ENCODE peak calls at places on chromosomes 6 and 20, in nine cellular contexts. Z is foreskin fibroblast, J is aorta, P is PC-3, E is iris pigment epithelial cell, V is endodermal cell, X is caudate nucleus, I is H4, U is AG08396. T is an unnamed sample.
A peak's percentile ranks its signal among the peaks of the same experiment; 100 is the strongest.

GRCh38 chr6:74671558-74672025 is 534.3 kb downstream of the COL12A1 start:
- DNase-seq in Z (peak; percentile 77), J (no peak), P (peak; percentile 4), E (peak; percentile 82), V (no peak), X (no peak), I (peak; percentile 96), U (peak; percentile 47), T (peak; percentile 97)

GRCh38 chr6:32718879-32719278 is 22.3 kb upstream of the HLA-DQA2 start:
- DNase-seq in Z (no peak), J (no peak), P (no peak), E (no peak), V (no peak), X (no peak), I (no peak), U (no peak), T (no peak)

GRCh38 chr20:25042531-25043498 is 15.1 kb downstream of the ACSS1 start:
- DNase-seq in Z (no peak), J (peak; percentile 82), P (no peak), E (no peak), V (peak; percentile 57), X (no peak), I (no peak), U (no peak), T (no peak)

GRCh38 chr20:63706852-63707557 is 771 bp downstream of the ARFRP1 start:
- DNase-seq in Z (peak; percentile 46), J (peak; percentile 85), P (peak; percentile 59), E (peak; percentile 64), V (peak; percentile 75), X (no peak), I (peak; percentile 5), U (peak; percentile 77), T (peak; percentile 31)

GRCh38 chr6:136166815-136167214 is 83.3 kb downstream of the MTFR2 start:
- DNase-seq in Z (no peak), J (no peak), P (no peak), E (no peak), V (no peak), X (no peak), I (no peak), U (no peak), T (no peak)

GRCh38 chr6:11938285-11938890 is 73.7 kb upstream of the HIVEP1 start:
- DNase-seq in Z (no peak), J (no peak), P (no peak), E (no peak), V (peak; percentile 87), X (no peak), I (no peak), U (no peak), T (no peak)

GRCh38 chr20:13101701-13102100 is 92.9 kb downstream of the SPTLC3 start:
- DNase-seq in Z (no peak), J (no peak), P (no peak), E (peak; percentile 50), V (no peak), X (no peak), I (no peak), U (peak; percentile 13), T (peak; percentile 47)

GRCh38 chr6:31701666-31702420 is 1.3 kb downstream of the ABHD16A start:
- DNase-seq in Z (no peak), J (no peak), P (no peak), E (peak; percentile 49), V (no peak), X (no peak), I (no peak), U (peak; percentile 54), T (peak; percentile 7)